ENCODE peak calls at places on chromosomes 11 and 22, in four cellular contexts. N is lung; S is effector memory CD4-positive, alpha-beta T cell; Y is thoracic aorta. I is an unnamed sample. For H3K27me3 and H3K36me3, the result is how much of the 10 kb centered on the place peaks cover.

GRCh38 chr11:11580831-11581492 is 40.8 kb downstream of the GALNT18 start:
- DNase-seq in N (peak), S (no peak), Y (no peak), I (peak)

GRCh38 chr11:117528061-117528780 is 200.6 kb downstream of the CEP164 start:
- DNase-seq in N (no peak), S (no peak), Y (no peak), I (no peak)

GRCh38 chr22:29820941-29821789 is 16.9 kb downstream of the ASCC2 start:
- DNase-seq in N (peak), S (no peak), Y (peak), I (no peak)

GRCh38 chr11:134599180-134599810 is 187.3 kb upstream of the B3GAT1 start:
- DNase-seq in N (no peak), S (no peak), Y (no peak), I (no peak)

GRCh38 chr11:14114269-14114668 is 151.7 kb downstream of the SPON1 start:
- DNase-seq in N (no peak), S (no peak), Y (no peak), I (no peak)

GRCh38 chr22:42522546-42522945 is 3.0 kb upstream of the RRP7A start:
- DNase-seq in N (no peak), S (no peak), Y (no peak), I (no peak)

GRCh38 chr11:124946735-124947141 is 7.3 kb upstream of the CCDC15 start:
- DNase-seq in N (no peak), S (no peak), Y (no peak), I (no peak)

GRCh38 chr11:35796542-35796941 is 134.0 kb downstream of the TRIM44 start:
- DNase-seq in N (no peak), S (no peak), Y (no peak), I (no peak)

GRCh38 chr11:125371451-125371935 is 124.6 kb downstream of the FEZ1 start:
- DNase-seq in N (no peak), S (no peak), Y (no peak), I (peak)

GRCh38 chr22:21449531-21450319 is 17.5 kb upstream of the TMEM191C start:
- DNase-seq in N (no peak), S (no peak), Y (no peak), I (no peak)

GRCh38 chr22:26922804-26923203 is 265.4 kb downstream of the MIAT start:
- DNase-seq in N (no peak), S (no peak), Y (no peak), I (peak)

GRCh38 chr11:11764428-11764803 is 77.4 kb upstream of the USP47 start:
- DNase-seq in N (no peak), S (no peak), Y (no peak), I (no peak)

GRCh38 chr22:24580276-24580675 is 12.6 kb downstream of the LRRC75B start:
- DNase-seq in N (no peak), S (no peak), Y (no peak), I (no peak)

GRCh38 chr11:88520391-88520790 is 182.9 kb upstream of the CTSC start:
- DNase-seq in N (no peak), S (no peak), Y (no peak), I (no peak)

GRCh38 chr11:59754859-59755700 is at the start of gene STX3:
- DNase-seq in N (peak), S (peak), Y (no peak), I (peak)

GRCh38 chr11:100512475-100512874 is 174.6 kb upstream of the ARHGAP42 start:
- DNase-seq in N (no peak), S (no peak), Y (no peak), I (no peak)

GRCh38 chr11:117866526-117866925 is 9.9 kb downstream of the FXYD6 start:
- DNase-seq in N (no peak), S (no peak), Y (no peak), I (no peak)

GRCh38 chr11:10605941-10606381 is 37.5 kb upstream of the LYVE1 start:
- DNase-seq in N (peak), S (no peak), Y (no peak), I (peak)

DNA sequence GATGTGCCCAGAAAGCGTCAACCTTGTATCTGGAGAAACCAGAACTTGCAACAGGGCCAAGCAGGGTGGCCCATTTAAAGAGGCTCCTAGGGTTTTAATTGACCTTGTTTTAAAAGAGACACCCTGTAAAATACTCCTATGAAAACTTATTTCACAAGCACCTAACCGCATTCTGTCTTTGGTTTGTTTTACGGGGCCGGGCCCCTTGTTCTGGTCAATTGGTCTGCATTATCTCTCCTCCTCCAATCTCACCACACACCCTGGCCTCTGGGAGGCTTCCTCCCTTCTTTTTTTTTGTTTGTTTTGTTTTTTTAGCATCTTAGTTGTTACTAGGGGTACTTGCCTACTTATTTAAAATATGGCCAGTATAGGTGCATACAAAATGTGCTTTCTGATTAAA is 4.7 kb downstream of the EHF start:
- DNase-seq in N (no peak), S (no peak), Y (no peak), I (no peak)
- H3K4me3 ChIP-seq in N (no peak), S (no peak), Y (no peak), I (no peak)

GRCh38 chr11:78226684-78227680 is 38.3 kb downstream of the USP35 start:
- DNase-seq in N (no peak), S (no peak), Y (no peak), I (no peak)
- H3K27me3 ChIP-seq in N (under half), S (under half), Y (under half), I (under half)

GRCh38 chr11:216081-216974 is 8.8 kb downstream of the RIC8A start:
- DNase-seq in N (no peak), S (no peak), Y (no peak), I (no peak)
- H3K36me3 ChIP-seq in N (under half), S (under half), Y (under half), I (under half)

DNA sequence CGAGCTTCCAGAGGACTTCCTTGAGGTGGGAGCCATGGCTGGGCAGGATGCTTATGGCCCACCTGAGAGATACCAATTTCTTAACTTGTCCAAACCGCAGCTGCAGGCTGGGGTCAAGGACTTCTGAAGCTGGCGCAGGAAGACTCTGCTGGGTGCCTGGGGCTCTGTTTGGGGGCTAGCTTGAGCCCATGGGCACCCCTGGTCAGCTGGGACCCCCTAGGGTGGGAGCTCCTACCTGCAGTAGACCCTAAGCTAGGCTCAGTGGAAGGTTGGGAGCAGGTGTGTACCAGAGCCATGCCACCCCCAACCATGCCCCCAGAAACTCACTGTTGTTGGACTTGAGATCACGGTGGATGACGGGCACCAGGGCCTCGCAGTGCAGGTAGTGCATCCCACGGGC is 1.3 kb downstream of the MAP3K11 start:
- DNase-seq in N (no peak), S (no peak), Y (no peak), I (no peak)
- H3K4me3 ChIP-seq in N (peak), S (peak), Y (peak), I (no peak)

GRCh38 chr11:2290351-2290841 is 11.3 kb downstream of the C11orf21 start:
- DNase-seq in N (no peak), S (no peak), Y (no peak), I (peak)
- H3K27me3 ChIP-seq in N (under half), S (under half), Y (under half), I (under half)

GRCh38 chr11:592918-593317 is 16.6 kb downstream of the PHRF1 start:
- DNase-seq in N (no peak), S (no peak), Y (no peak), I (no peak)
- H3K36me3 ChIP-seq in N (half or more), S (half or more), Y (half or more), I (under half)

GRCh38 chr11:57775474-57775873 is 13.9 kb downstream of the CTNND1 start:
- DNase-seq in N (no peak), S (no peak), Y (no peak), I (no peak)
- H3K4me3 ChIP-seq in N (no peak), S (no peak), Y (peak), I (no peak)